ENCODE peak calls at places on chromosomes 3 and 15, in eight cellular contexts. O is PC-9; U is activated CD4-positive, alpha-beta T cell treated with anti-CD3 and anti-CD28 coated beads for 48 hours; N is COR-L47; R is T-helper 1 cell; S is activated gamma-delta T cell treated with Interleukin-2 at 50 U/mL for 16 hours; F is HTR-8/SVneo; P is NCI-H345. Z is an unnamed sample.

GRCh38 chr3:15051531-15051930 is 13.6 kb downstream of the MRPS25 start:
- DNase-seq in O (no peak), U (peak), N (peak), R (peak), S (peak), F (peak), P (peak), Z (no peak)

GRCh38 chr3:177491301-177492031 is 294.2 kb upstream of the TBL1XR1 start:
- DNase-seq in O (no peak), U (no peak), N (peak), R (no peak), S (no peak), F (no peak), P (no peak), Z (no peak)

GRCh38 chr3:79515072-79515471 is 252.7 kb downstream of the ROBO1 start:
- DNase-seq in O (no peak), U (no peak), N (no peak), R (no peak), S (no peak), F (no peak), P (no peak), Z (no peak)

GRCh38 chr15:99566157-99566900 is 545 bp downstream of the MEF2A start:
- DNase-seq in O (no peak), U (peak), N (peak), R (no peak), S (peak), F (peak), P (no peak), Z (peak)

GRCh38 chr15:36156855-36157521 is 422.4 kb upstream of the CDIN1 start:
- DNase-seq in O (peak), U (no peak), N (no peak), R (no peak), S (no peak), F (peak), P (no peak), Z (no peak)

GRCh38 chr3:65971281-65972252 is 67.2 kb downstream of the MAGI1 start:
- DNase-seq in O (no peak), U (no peak), N (no peak), R (no peak), S (no peak), F (no peak), P (no peak), Z (no peak)

GRCh38 chr15:67225336-67225735 is 29.1 kb downstream of the AAGAB start:
- DNase-seq in O (no peak), U (no peak), N (no peak), R (no peak), S (no peak), F (no peak), P (no peak), Z (no peak)

GRCh38 chr3:14605744-14606143 is 45.8 kb upstream of the CCDC174 start:
- DNase-seq in O (no peak), U (no peak), N (no peak), R (no peak), S (no peak), F (no peak), P (no peak), Z (no peak)

GRCh38 chr3:117745516-117745915 is 1035.9 kb downstream of the TUSC7 start:
- DNase-seq in O (no peak), U (no peak), N (no peak), R (no peak), S (no peak), F (no peak), P (no peak), Z (no peak)

GRCh38 chr15:100032358-100033080 is 299.3 kb upstream of the LYSMD4 start:
- DNase-seq in O (no peak), U (no peak), N (no peak), R (no peak), S (no peak), F (no peak), P (no peak), Z (no peak)

GRCh38 chr3:55202320-55202719 is 274.5 kb upstream of the LRTM1 start:
- DNase-seq in O (peak), U (no peak), N (no peak), R (no peak), S (no peak), F (peak), P (no peak), Z (no peak)

GRCh38 chr3:103926936-103927335 is 1439.8 kb upstream of the ALCAM start:
- DNase-seq in O (no peak), U (no peak), N (no peak), R (no peak), S (no peak), F (no peak), P (no peak), Z (no peak)

GRCh38 chr15:99495430-99496301 is 70.1 kb upstream of the MEF2A start:
- DNase-seq in O (no peak), U (no peak), N (no peak), R (no peak), S (no peak), F (no peak), P (no peak), Z (no peak)

GRCh38 chr15:70486451-70487379 is 276.6 kb downstream of the UACA start:
- DNase-seq in O (peak), U (peak), N (no peak), R (no peak), S (peak), F (no peak), P (no peak), Z (no peak)

GRCh38 chr15:68423359-68424028 is 8.5 kb downstream of the ITGA11 start:
- DNase-seq in O (no peak), U (no peak), N (no peak), R (no peak), S (no peak), F (no peak), P (no peak), Z (no peak)

GRCh38 chr3:67947808-67948508 is 293.5 kb upstream of the SUCLG2 start:
- DNase-seq in O (no peak), U (peak), N (peak), R (peak), S (peak), F (no peak), P (no peak), Z (peak)

GRCh38 chr15:37586976-37587375 is 347.5 kb upstream of the TMCO5A start:
- DNase-seq in O (no peak), U (no peak), N (no peak), R (no peak), S (no peak), F (no peak), P (no peak), Z (no peak)

GRCh38 chr15:39629376-39629775 is 48.5 kb downstream of the THBS1 start:
- DNase-seq in O (no peak), U (peak), N (no peak), R (peak), S (peak), F (no peak), P (no peak), Z (no peak)

GRCh38 chr3:116423365-116423764 is 21.9 kb downstream of the LSAMP start:
- DNase-seq in O (no peak), U (no peak), N (no peak), R (no peak), S (no peak), F (no peak), P (peak), Z (no peak)

GRCh38 chr3:49465269-49466034 is 4.6 kb upstream of the DAG1 start:
- DNase-seq in O (peak), U (no peak), N (no peak), R (no peak), S (no peak), F (no peak), P (no peak), Z (no peak)

Z was measured in effector CD8-positive, alpha-beta T cell.